ENCODE peak calls at places on chromosomes 6 and 20, in eight cellular contexts. F, M, L, N, V, Q, E and R are unnamed samples.

GRCh38 chr20:5675103-5676091 is 74.8 kb upstream of the SHLD1 start:
- DNase-seq in F (no peak), M (no peak), L (no peak), N (no peak), V (no peak), Q (no peak), E (no peak), R (no peak)

GRCh38 chr6:48419992-48420391 is 309.0 kb upstream of the PTCHD4 start:
- DNase-seq in F (no peak), M (no peak), L (no peak), N (no peak), V (no peak), Q (no peak), E (no peak), R (no peak)

GRCh38 chr6:80535914-80536565 is 429.6 kb downstream of the BCKDHB start:
- DNase-seq in F (no peak), M (no peak), L (no peak), N (no peak), V (no peak), Q (no peak), E (no peak), R (no peak)

GRCh38 chr6:113636357-113636824 is 220.8 kb upstream of the MARCKS start:
- DNase-seq in F (no peak), M (no peak), L (no peak), N (no peak), V (no peak), Q (no peak), E (no peak), R (no peak)

GRCh38 chr6:74606488-74607135 is 599.2 kb downstream of the COL12A1 start:
- DNase-seq in F (no peak), M (no peak), L (no peak), N (no peak), V (no peak), Q (no peak), E (no peak), R (no peak)

GRCh38 chr20:4187147-4187546 is 171.8 kb upstream of the RNF24 start:
- DNase-seq in F (no peak), M (no peak), L (no peak), N (no peak), V (no peak), Q (no peak), E (no peak), R (no peak)

GRCh38 chr20:47642624-47643023 is 140.9 kb downstream of the NCOA3 start:
- DNase-seq in F (no peak), M (no peak), L (no peak), N (no peak), V (no peak), Q (no peak), E (no peak), R (no peak)

GRCh38 chr6:149216459-149216858 is 101.1 kb upstream of the TAB2 start:
- DNase-seq in F (no peak), M (no peak), L (no peak), N (no peak), V (no peak), Q (no peak), E (no peak), R (no peak)

GRCh38 chr20:15065794-15066193 is 728.4 kb upstream of the FLRT3 start:
- DNase-seq in F (no peak), M (no peak), L (no peak), N (no peak), V (no peak), Q (no peak), E (no peak), R (no peak)

GRCh38 chr6:109695468-109695867 is 4.4 kb downstream of the FIG4 start:
- DNase-seq in F (peak), M (no peak), L (no peak), N (no peak), V (no peak), Q (no peak), E (no peak), R (no peak)

GRCh38 chr20:59020938-59021551 is 1.8 kb downstream of the TUBB1 start:
- DNase-seq in F (no peak), M (no peak), L (no peak), N (no peak), V (no peak), Q (no peak), E (peak), R (no peak)

GRCh38 chr20:18504479-18505060 is 3.2 kb upstream of the SEC23B start:
- DNase-seq in F (no peak), M (peak), L (no peak), N (no peak), V (no peak), Q (peak), E (peak), R (peak)

GRCh38 chr6:111774346-111774703 is 98.9 kb downstream of the FYN start:
- DNase-seq in F (no peak), M (no peak), L (no peak), N (no peak), V (no peak), Q (no peak), E (no peak), R (no peak)

GRCh38 chr20:63135411-63135810 is 80.5 kb downstream of the YTHDF1 start:
- DNase-seq in F (peak), M (no peak), L (no peak), N (no peak), V (no peak), Q (no peak), E (no peak), R (no peak)

GRCh38 chr20:37574199-37574890 is 46.7 kb upstream of the BLCAP start:
- DNase-seq in F (no peak), M (no peak), L (no peak), N (no peak), V (no peak), Q (no peak), E (no peak), R (no peak)

GRCh38 chr6:52328721-52329120 is 33.2 kb upstream of the PAQR8 start:
- DNase-seq in F (no peak), M (no peak), L (no peak), N (no peak), V (no peak), Q (no peak), E (no peak), R (no peak)

GRCh38 chr6:158040804-158041347 is 59.2 kb downstream of the SYNJ2 start:
- DNase-seq in F (no peak), M (no peak), L (no peak), N (no peak), V (no peak), Q (no peak), E (no peak), R (no peak)

GRCh38 chr20:53581444-53582311 is 12.0 kb downstream of the ZNF217 start:
- DNase-seq in F (peak), M (no peak), L (no peak), N (no peak), V (no peak), Q (peak), E (no peak), R (no peak)

GRCh38 chr6:35522660-35523658 is 10.3 kb upstream of the TULP1 start:
- DNase-seq in F (peak), M (peak), L (peak), N (peak), V (peak), Q (peak), E (peak), R (peak)

GRCh38 chr20:51831891-51832675 is 29.8 kb upstream of the SALL4 start:
- DNase-seq in F (no peak), M (no peak), L (no peak), N (no peak), V (no peak), Q (no peak), E (no peak), R (no peak)